ENCODE peak calls at places on chromosomes 11 and 22, in nine cellular contexts. One of them, this sample, is unnamed.

GRCh38 chr11:125451400-125452124 is 44.5 kb downstream of the FEZ1 start:
- DNase-seq in CD4-positive, CD25-positive, alpha-beta regulatory T cell: no peak
- DNase-seq in body of pancreas: peak
- DNase-seq in fibroblast of lung: peak
- DNase-seq in HepG2: no peak
- DNase-seq in tibial nerve: peak
- DNase-seq in RWPE1: no peak
- DNase-seq in uterus: no peak
- DNase-seq in esophagus muscularis mucosa: no peak
- DNase-seq in this sample: no peak

GRCh38 chr11:2325719-2326118 is 23.9 kb downstream of the TSPAN32 start:
- DNase-seq in RWPE1: peak
- DNase-seq in body of pancreas: peak
- DNase-seq in tibial nerve: no peak
- DNase-seq in HepG2: no peak
- DNase-seq in CD4-positive, CD25-positive, alpha-beta regulatory T cell: no peak
- DNase-seq in fibroblast of lung: peak
- DNase-seq in uterus: no peak
- DNase-seq in esophagus muscularis mucosa: no peak
- DNase-seq in this sample: peak

GRCh38 chr11:61917043-61917356 is 366 bp downstream of the RAB3IL1 start:
- DNase-seq in RWPE1: no peak
- DNase-seq in body of pancreas: no peak
- DNase-seq in esophagus muscularis mucosa: no peak
- DNase-seq in fibroblast of lung: no peak
- DNase-seq in HepG2: no peak
- DNase-seq in uterus: no peak
- DNase-seq in CD4-positive, CD25-positive, alpha-beta regulatory T cell: no peak
- DNase-seq in tibial nerve: no peak
- DNase-seq in this sample: no peak

GRCh38 chr11:69439651-69440464 is 41.6 kb upstream of the LINC01488 start:
- DNase-seq in fibroblast of lung: no peak
- DNase-seq in RWPE1: no peak
- DNase-seq in body of pancreas: no peak
- DNase-seq in esophagus muscularis mucosa: no peak
- DNase-seq in uterus: no peak
- DNase-seq in CD4-positive, CD25-positive, alpha-beta regulatory T cell: no peak
- DNase-seq in tibial nerve: no peak
- DNase-seq in HepG2: no peak
- DNase-seq in this sample: peak

GRCh38 chr11:70338594-70338993 is 59.7 kb upstream of the CTTN start:
- DNase-seq in tibial nerve: no peak
- DNase-seq in body of pancreas: no peak
- DNase-seq in uterus: no peak
- DNase-seq in fibroblast of lung: no peak
- DNase-seq in CD4-positive, CD25-positive, alpha-beta regulatory T cell: no peak
- DNase-seq in esophagus muscularis mucosa: no peak
- DNase-seq in RWPE1: no peak
- DNase-seq in HepG2: no peak
- DNase-seq in this sample: no peak

GRCh38 chr22:23269441-23270211 is 89.3 kb downstream of the BCR start:
- DNase-seq in CD4-positive, CD25-positive, alpha-beta regulatory T cell: no peak
- DNase-seq in HepG2: no peak
- DNase-seq in uterus: no peak
- DNase-seq in RWPE1: no peak
- DNase-seq in fibroblast of lung: no peak
- DNase-seq in esophagus muscularis mucosa: no peak
- DNase-seq in tibial nerve: no peak
- DNase-seq in body of pancreas: no peak
- DNase-seq in this sample: no peak

GRCh38 chr11:97060184-97060583 is 670.4 kb downstream of the JRKL start:
- DNase-seq in fibroblast of lung: no peak
- DNase-seq in uterus: no peak
- DNase-seq in body of pancreas: no peak
- DNase-seq in RWPE1: no peak
- DNase-seq in esophagus muscularis mucosa: no peak
- DNase-seq in CD4-positive, CD25-positive, alpha-beta regulatory T cell: no peak
- DNase-seq in HepG2: no peak
- DNase-seq in tibial nerve: no peak
- DNase-seq in this sample: no peak

GRCh38 chr11:88194990-88195389 is 19.7 kb upstream of the RAB38 start:
- DNase-seq in fibroblast of lung: no peak
- DNase-seq in HepG2: no peak
- DNase-seq in uterus: no peak
- DNase-seq in RWPE1: no peak
- DNase-seq in tibial nerve: no peak
- DNase-seq in body of pancreas: no peak
- DNase-seq in esophagus muscularis mucosa: no peak
- DNase-seq in CD4-positive, CD25-positive, alpha-beta regulatory T cell: no peak
- DNase-seq in this sample: no peak

GRCh38 chr22:47033648-47034000 is 271.2 kb downstream of the TBC1D22A start:
- DNase-seq in HepG2: no peak
- DNase-seq in fibroblast of lung: no peak
- DNase-seq in RWPE1: no peak
- DNase-seq in tibial nerve: no peak
- DNase-seq in body of pancreas: no peak
- DNase-seq in uterus: no peak
- DNase-seq in esophagus muscularis mucosa: no peak
- DNase-seq in CD4-positive, CD25-positive, alpha-beta regulatory T cell: no peak
- DNase-seq in this sample: no peak

GRCh38 chr11:62104816-62105610 is 18.8 kb upstream of the INCENP start:
- DNase-seq in CD4-positive, CD25-positive, alpha-beta regulatory T cell: no peak
- DNase-seq in HepG2: no peak
- DNase-seq in tibial nerve: peak
- DNase-seq in esophagus muscularis mucosa: no peak
- DNase-seq in body of pancreas: peak
- DNase-seq in RWPE1: no peak
- DNase-seq in fibroblast of lung: peak
- DNase-seq in uterus: peak
- DNase-seq in this sample: no peak

GRCh38 chr11:131464481-131464880 is 94.1 kb downstream of the NTM start:
- DNase-seq in body of pancreas: no peak
- DNase-seq in fibroblast of lung: no peak
- DNase-seq in uterus: no peak
- DNase-seq in CD4-positive, CD25-positive, alpha-beta regulatory T cell: no peak
- DNase-seq in RWPE1: no peak
- DNase-seq in tibial nerve: no peak
- DNase-seq in esophagus muscularis mucosa: no peak
- DNase-seq in HepG2: no peak
- DNase-seq in this sample: no peak

GRCh38 chr11:3207530-3208189 is 11.0 kb downstream of the MRGPRG start:
- DNase-seq in body of pancreas: no peak
- DNase-seq in tibial nerve: no peak
- DNase-seq in CD4-positive, CD25-positive, alpha-beta regulatory T cell: no peak
- DNase-seq in uterus: no peak
- DNase-seq in esophagus muscularis mucosa: no peak
- DNase-seq in HepG2: no peak
- DNase-seq in RWPE1: no peak
- DNase-seq in fibroblast of lung: no peak
- DNase-seq in this sample: no peak

GRCh38 chr11:41533761-41534160 is 74.3 kb upstream of the LRRC4C start:
- DNase-seq in esophagus muscularis mucosa: no peak
- DNase-seq in HepG2: no peak
- DNase-seq in body of pancreas: peak
- DNase-seq in tibial nerve: no peak
- DNase-seq in uterus: no peak
- DNase-seq in CD4-positive, CD25-positive, alpha-beta regulatory T cell: no peak
- DNase-seq in fibroblast of lung: no peak
- DNase-seq in RWPE1: no peak
- DNase-seq in this sample: peak

GRCh38 chr11:113014262-113014661 is 53.0 kb downstream of the NCAM1 start:
- DNase-seq in body of pancreas: peak
- DNase-seq in fibroblast of lung: peak
- DNase-seq in HepG2: no peak
- DNase-seq in CD4-positive, CD25-positive, alpha-beta regulatory T cell: no peak
- DNase-seq in tibial nerve: no peak
- DNase-seq in uterus: no peak
- DNase-seq in RWPE1: no peak
- DNase-seq in esophagus muscularis mucosa: no peak
- DNase-seq in this sample: no peak

GRCh38 chr11:124769804-124770774 is 8.0 kb upstream of the ESAM start:
- DNase-seq in tibial nerve: no peak
- DNase-seq in HepG2: peak
- DNase-seq in body of pancreas: no peak
- DNase-seq in uterus: no peak
- DNase-seq in CD4-positive, CD25-positive, alpha-beta regulatory T cell: no peak
- DNase-seq in esophagus muscularis mucosa: no peak
- DNase-seq in fibroblast of lung: peak
- DNase-seq in RWPE1: no peak
- DNase-seq in this sample: no peak

GRCh38 chr11:115338476-115338875 is 165.7 kb downstream of the CADM1 start:
- DNase-seq in uterus: no peak
- DNase-seq in CD4-positive, CD25-positive, alpha-beta regulatory T cell: no peak
- DNase-seq in fibroblast of lung: peak
- DNase-seq in body of pancreas: no peak
- DNase-seq in RWPE1: no peak
- DNase-seq in HepG2: no peak
- DNase-seq in tibial nerve: no peak
- DNase-seq in esophagus muscularis mucosa: no peak
- DNase-seq in this sample: no peak

GRCh38 chr22:38309614-38310517 is 7.4 kb downstream of the CSNK1E start:
- DNase-seq in tibial nerve: no peak
- DNase-seq in esophagus muscularis mucosa: no peak
- DNase-seq in fibroblast of lung: peak
- DNase-seq in RWPE1: no peak
- DNase-seq in body of pancreas: no peak
- DNase-seq in HepG2: peak
- DNase-seq in CD4-positive, CD25-positive, alpha-beta regulatory T cell: no peak
- DNase-seq in uterus: peak
- DNase-seq in this sample: no peak
- H3K27ac ChIP-seq in tibial nerve: peak
- H3K27ac ChIP-seq in esophagus muscularis mucosa: peak
- H3K27ac ChIP-seq in fibroblast of lung: peak
- H3K27ac ChIP-seq in RWPE1: peak
- H3K27ac ChIP-seq in body of pancreas: peak
- H3K27ac ChIP-seq in HepG2: peak
- H3K27ac ChIP-seq in CD4-positive, CD25-positive, alpha-beta regulatory T cell: no peak
- H3K27ac ChIP-seq in uterus: peak
- H3K27ac ChIP-seq in this sample: peak

GRCh38 chr22:20523118-20523983 is 15.9 kb downstream of the MED15 start:
- DNase-seq in tibial nerve: no peak
- DNase-seq in body of pancreas: no peak
- DNase-seq in fibroblast of lung: peak
- DNase-seq in esophagus muscularis mucosa: no peak
- DNase-seq in CD4-positive, CD25-positive, alpha-beta regulatory T cell: no peak
- DNase-seq in uterus: no peak
- DNase-seq in RWPE1: no peak
- DNase-seq in HepG2: no peak
- DNase-seq in this sample: no peak
- H3K27ac ChIP-seq in tibial nerve: peak
- H3K27ac ChIP-seq in body of pancreas: no peak
- H3K27ac ChIP-seq in fibroblast of lung: peak
- H3K27ac ChIP-seq in esophagus muscularis mucosa: no peak
- H3K27ac ChIP-seq in CD4-positive, CD25-positive, alpha-beta regulatory T cell: peak
- H3K27ac ChIP-seq in uterus: no peak
- H3K27ac ChIP-seq in RWPE1: peak
- H3K27ac ChIP-seq in HepG2: peak
- H3K27ac ChIP-seq in this sample: peak

GRCh38 chr11:76665921-76666351 is 4.6 kb downstream of the LRRC32 start:
- DNase-seq in HepG2: no peak
- DNase-seq in esophagus muscularis mucosa: no peak
- DNase-seq in tibial nerve: no peak
- DNase-seq in uterus: peak
- DNase-seq in body of pancreas: peak
- DNase-seq in RWPE1: no peak
- DNase-seq in fibroblast of lung: no peak
- DNase-seq in CD4-positive, CD25-positive, alpha-beta regulatory T cell: no peak
- DNase-seq in this sample: no peak
- H3K27ac ChIP-seq in HepG2: no peak
- H3K27ac ChIP-seq in esophagus muscularis mucosa: peak
- H3K27ac ChIP-seq in tibial nerve: peak
- H3K27ac ChIP-seq in uterus: peak
- H3K27ac ChIP-seq in body of pancreas: peak
- H3K27ac ChIP-seq in RWPE1: no peak
- H3K27ac ChIP-seq in fibroblast of lung: no peak
- H3K27ac ChIP-seq in CD4-positive, CD25-positive, alpha-beta regulatory T cell: peak
- H3K27ac ChIP-seq in this sample: no peak

DNA sequence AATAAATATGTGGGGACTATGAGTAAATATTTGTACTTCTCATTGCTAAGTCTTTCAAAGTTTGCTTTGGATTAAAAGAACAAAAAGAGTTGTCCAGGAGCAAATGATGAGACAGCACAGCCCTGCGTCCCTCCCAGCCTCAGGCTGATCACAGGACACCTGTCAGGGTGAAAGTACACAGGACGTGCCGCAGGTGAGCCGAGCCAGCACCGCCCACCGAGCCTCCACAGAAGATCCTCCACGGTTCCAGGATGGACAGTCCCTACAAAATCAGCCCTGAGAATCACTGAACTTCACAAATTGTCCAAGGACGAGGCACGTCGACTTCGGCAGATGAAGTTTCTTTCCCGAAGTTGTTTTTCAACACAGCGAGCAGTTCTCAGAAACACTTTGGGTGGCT is 661.5 kb downstream of the BRD1 start:
- DNase-seq in body of pancreas: no peak
- DNase-seq in HepG2: no peak
- DNase-seq in esophagus muscularis mucosa: no peak
- DNase-seq in RWPE1: no peak
- DNase-seq in CD4-positive, CD25-positive, alpha-beta regulatory T cell: no peak
- DNase-seq in uterus: no peak
- DNase-seq in fibroblast of lung: no peak
- DNase-seq in tibial nerve: no peak
- DNase-seq in this sample: no peak
- H3K27ac ChIP-seq in body of pancreas: no peak
- H3K27ac ChIP-seq in HepG2: no peak
- H3K27ac ChIP-seq in esophagus muscularis mucosa: no peak
- H3K27ac ChIP-seq in RWPE1: no peak
- H3K27ac ChIP-seq in CD4-positive, CD25-positive, alpha-beta regulatory T cell: no peak
- H3K27ac ChIP-seq in uterus: no peak
- H3K27ac ChIP-seq in fibroblast of lung: no peak
- H3K27ac ChIP-seq in tibial nerve: no peak
- H3K27ac ChIP-seq in this sample: no peak

DNA sequence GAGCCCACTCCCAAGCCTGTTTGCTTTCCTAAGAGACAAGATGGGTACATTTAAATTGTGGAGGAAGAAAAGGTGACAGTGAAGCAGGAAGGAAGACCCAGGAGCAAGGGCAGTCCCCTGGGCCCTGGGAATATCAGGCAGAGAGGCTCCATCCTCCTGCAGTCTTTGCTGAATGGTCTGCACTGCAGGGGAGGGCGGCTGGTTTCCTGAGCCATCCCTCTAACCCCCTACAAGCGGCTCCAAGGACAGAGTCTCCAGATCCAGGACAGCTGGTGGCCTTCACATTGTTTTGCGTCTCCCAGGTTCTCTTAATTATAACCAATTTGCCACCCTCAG is 53.7 kb upstream of the EMID1 start:
- DNase-seq in RWPE1: no peak
- DNase-seq in fibroblast of lung: no peak
- DNase-seq in tibial nerve: no peak
- DNase-seq in body of pancreas: no peak
- DNase-seq in CD4-positive, CD25-positive, alpha-beta regulatory T cell: no peak
- DNase-seq in HepG2: no peak
- DNase-seq in esophagus muscularis mucosa: no peak
- DNase-seq in uterus: no peak
- DNase-seq in this sample: no peak
- H3K27ac ChIP-seq in RWPE1: no peak
- H3K27ac ChIP-seq in fibroblast of lung: no peak
- H3K27ac ChIP-seq in tibial nerve: peak
- H3K27ac ChIP-seq in body of pancreas: no peak
- H3K27ac ChIP-seq in CD4-positive, CD25-positive, alpha-beta regulatory T cell: no peak
- H3K27ac ChIP-seq in HepG2: no peak
- H3K27ac ChIP-seq in esophagus muscularis mucosa: peak
- H3K27ac ChIP-seq in uterus: peak
- H3K27ac ChIP-seq in this sample: no peak

This sample was measured in foreskin keratinocyte.